ENCODE peak calls at places on chromosomes 12 and 14, in eight cellular contexts. I is MM.1S, D is PC-9, T is SK-N-SH, V is GM23248, H is hepatocyte, S is HCT116, X is PC-3. C is an unnamed sample. For H3K9me3, H3K9me2 and H3K27me3, the result is how much of the 10 kb centered on the place peaks cover.

GRCh38 chr12:123936956-123937706 is 35.5 kb downstream of the CCDC92 start:
- DNase-seq in V (no peak), T (no peak), I (no peak), D (no peak), S (no peak), H (no peak), X (no peak), C (no peak)

GRCh38 chr12:94690199-94690695 is 39.9 kb upstream of the TMCC3 start:
- DNase-seq in S (no peak), X (no peak), H (peak), V (peak), T (no peak), I (no peak), D (no peak), C (no peak)

GRCh38 chr14:91143862-91144261 is 30.0 kb downstream of the DGLUCY start:
- DNase-seq in D (no peak), X (no peak), T (no peak), H (no peak), V (no peak), S (no peak), I (no peak), C (no peak)

GRCh38 chr12:80702889-80703605 is 4.4 kb upstream of the MYF6 start:
- DNase-seq in X (peak), H (peak), S (no peak), I (peak), T (no peak), D (peak), V (peak), C (no peak)

GRCh38 chr12:48615681-48616080 is 45.8 kb upstream of the LALBA start:
- DNase-seq in D (no peak), I (no peak), H (no peak), T (no peak), S (peak), X (peak), V (peak), C (no peak)

GRCh38 chr14:54854181-54854580 is 48.4 kb downstream of the GCH1 start:
- DNase-seq in D (no peak), T (no peak), V (no peak), S (no peak), X (no peak), I (no peak), H (no peak), C (peak)

GRCh38 chr14:88277205-88277604 is 45.9 kb downstream of the KCNK10 start:
- DNase-seq in V (no peak), X (no peak), T (no peak), S (no peak), D (no peak), H (no peak), I (no peak), C (no peak)

GRCh38 chr14:24941719-24942118 is 108.2 kb downstream of the STXBP6 start:
- DNase-seq in I (peak), H (peak), V (no peak), D (peak), S (no peak), T (no peak), X (no peak), C (no peak)

GRCh38 chr12:2959508-2960431 is 573 bp downstream of the TEAD4 start:
- DNase-seq in H (peak), T (peak), X (peak), V (peak), D (peak), I (peak), S (no peak), C (no peak)

GRCh38 chr12:47995976-47996375 is 8.3 kb downstream of the COL2A1 start:
- DNase-seq in I (no peak), S (no peak), T (no peak), X (peak), D (no peak), H (peak), V (no peak), C (no peak)

GRCh38 chr12:52436000-52436827 is 2.0 kb upstream of the KRT75 start:
- DNase-seq in I (no peak), H (no peak), X (peak), S (no peak), T (no peak), V (peak), D (peak), C (no peak)

GRCh38 chr12:68792952-68793351 is 15.0 kb upstream of the MDM2 start:
- DNase-seq in D (no peak), T (peak), X (peak), I (peak), V (peak), H (no peak), S (peak), C (peak)

GRCh38 chr12:39620664-39621658 is 1.4 kb upstream of the ABCD2 start:
- DNase-seq in T (no peak), V (no peak), X (peak), H (no peak), S (no peak), I (peak), D (no peak), C (no peak)

GRCh38 chr12:34402228-34402898 is 380.1 kb downstream of the ALG10 start:
- DNase-seq in I (no peak), D (peak), S (no peak), T (no peak), V (no peak), X (no peak), H (peak), C (no peak)
- H3K9me3 ChIP-seq in I (under half), D (under half), S (under half), T (under half), V (under half), X (under half), H (under half), C (under half)

GRCh38 chr14:42642787-42643186 is 1036.1 kb downstream of the LRFN5 start:
- DNase-seq in H (no peak), X (no peak), V (no peak), T (no peak), S (no peak), I (no peak), D (no peak), C (no peak)
- H3K9me2 ChIP-seq in H (under half), X (under half), V (under half), T (under half), S (under half), I (under half), D (under half), C (under half)

DNA sequence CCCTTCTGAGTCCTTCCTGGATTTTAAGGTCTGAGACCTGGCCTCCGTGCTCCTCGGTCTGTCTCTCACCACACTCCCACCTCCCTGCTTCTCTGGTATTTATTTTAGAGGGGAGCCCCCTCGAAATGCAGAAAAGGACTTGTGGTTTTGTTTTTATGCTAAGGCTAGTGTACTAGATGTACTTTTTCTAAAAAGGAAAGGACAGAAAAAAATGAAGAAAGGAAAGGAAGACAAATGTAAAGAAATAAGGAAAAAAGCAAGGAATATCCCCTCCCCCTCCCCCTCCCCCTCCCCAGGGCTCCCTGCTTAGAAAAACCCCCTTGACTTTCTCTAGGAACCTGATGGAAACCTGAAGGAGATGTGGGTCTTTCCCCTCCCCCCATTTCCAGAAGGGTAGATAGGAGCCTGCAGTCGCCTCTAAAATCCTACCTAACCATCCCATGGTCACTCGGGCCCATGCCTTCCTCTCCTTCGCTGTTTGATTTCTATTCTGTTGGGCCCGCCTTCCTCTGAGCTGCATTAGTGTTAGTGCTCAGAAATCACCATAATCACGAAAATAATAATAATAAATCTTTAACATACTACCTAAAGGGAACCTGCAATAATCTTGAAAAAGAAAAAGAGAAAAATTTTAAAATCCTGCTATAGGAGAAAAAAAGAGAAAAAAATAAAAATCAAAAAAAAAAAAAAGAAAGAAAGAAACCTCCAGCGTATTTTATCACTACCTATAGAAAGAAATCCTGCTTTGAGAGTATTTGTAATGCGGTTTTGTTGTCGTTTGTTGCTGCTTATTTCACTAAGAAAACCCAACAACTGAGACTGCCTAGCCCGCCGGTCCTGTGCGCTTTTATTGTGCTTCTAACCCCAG is 3.1 kb downstream of the HOXC8 start:
- DNase-seq in H (no peak), S (no peak), X (no peak), I (no peak), D (no peak), T (no peak), V (no peak), C (no peak)
- H3K27me3 ChIP-seq in H (half or more), S (under half), X (under half), I (half or more), D (under half), T (under half), V (under half), C (under half)

DNA sequence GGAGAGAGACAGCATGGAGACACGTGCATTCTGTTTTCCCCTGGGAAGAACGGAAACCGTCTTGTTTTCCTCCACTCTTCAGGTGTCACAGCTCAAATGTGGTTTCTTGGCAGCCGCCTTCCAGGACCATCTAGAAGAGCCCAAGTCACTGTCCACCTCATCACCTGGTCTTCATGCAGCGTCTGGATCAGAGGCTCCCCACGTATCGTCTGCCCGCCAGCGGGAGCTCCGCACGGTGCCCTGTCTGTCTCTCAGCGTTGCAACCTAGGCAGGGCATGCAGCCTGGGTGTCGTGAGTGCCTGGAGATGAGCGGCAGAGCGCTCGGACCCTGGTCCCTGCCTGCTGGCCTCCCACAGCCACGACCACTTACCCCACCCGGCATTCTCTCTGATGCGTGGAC is 117.5 kb downstream of the PIWIL1 start:
- DNase-seq in S (no peak), H (no peak), V (no peak), D (no peak), X (no peak), I (no peak), T (no peak), C (no peak)
- H3K9me3 ChIP-seq in S (under half), H (under half), V (under half), D (under half), X (under half), I (under half), T (under half), C (under half)

GRCh38 chr14:98458702-98459101 is 813.3 kb downstream of the BCL11B start:
- DNase-seq in H (no peak), S (no peak), I (no peak), T (no peak), X (no peak), V (no peak), D (no peak), C (no peak)
- H3K9me2 ChIP-seq in H (under half), S (under half), I (under half), T (under half), X (under half), V (under half), D (under half), C (under half)

GRCh38 chr12:14284189-14284722 is 81.2 kb upstream of the ATF7IP start:
- DNase-seq in V (no peak), D (no peak), T (no peak), S (no peak), H (peak), X (no peak), I (no peak), C (peak)

GRCh38 chr12:14279845-14280244 is 85.6 kb upstream of the ATF7IP start:
- DNase-seq in I (no peak), X (no peak), V (no peak), S (no peak), H (no peak), T (no peak), D (no peak), C (no peak)

GRCh38 chr12:14280921-14281320 is 84.6 kb upstream of the ATF7IP start:
- DNase-seq in I (peak), S (no peak), V (no peak), D (no peak), H (no peak), T (no peak), X (no peak), C (peak)

GRCh38 chr12:14281539-14281938 is 83.9 kb upstream of the ATF7IP start:
- DNase-seq in X (no peak), I (no peak), S (no peak), T (no peak), H (no peak), D (no peak), V (peak), C (no peak)

DNA sequence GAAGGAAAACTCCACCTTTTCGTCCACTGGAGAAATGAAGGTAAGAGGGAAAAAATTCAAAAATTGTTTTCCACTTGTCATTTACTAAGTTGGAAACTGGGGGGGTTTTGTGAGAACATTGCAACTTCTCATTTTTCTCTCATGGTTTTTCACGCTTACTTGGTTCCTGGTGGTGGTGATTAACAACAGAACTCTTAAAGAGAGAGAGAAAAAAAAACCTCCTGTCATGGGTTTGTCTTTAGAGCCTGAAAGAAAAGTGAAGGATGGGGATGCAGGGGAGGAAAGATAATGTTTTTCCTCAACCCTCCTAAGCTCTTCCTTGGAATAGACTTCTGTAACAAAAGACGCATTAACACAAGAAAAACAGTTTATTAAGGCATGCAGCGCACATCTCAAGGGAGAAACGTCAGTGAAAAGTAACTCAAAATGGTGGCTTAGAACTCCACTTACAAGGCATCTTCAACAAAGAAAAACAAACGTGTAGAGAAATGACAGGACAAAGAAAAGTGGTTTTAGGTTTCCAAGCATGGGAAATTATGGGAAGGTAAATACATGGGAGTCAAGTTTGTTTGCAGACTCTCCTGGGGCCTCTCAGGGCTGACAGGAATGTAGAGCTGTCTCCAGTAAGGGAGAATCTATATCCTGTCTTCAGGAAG is 81.9 kb upstream of the ATF7IP start:
- DNase-seq in D (no peak), H (no peak), T (no peak), S (no peak), I (no peak), X (no peak), V (no peak), C (peak)
- H3K27me3 ChIP-seq in D (under half), H (under half), T (under half), S (under half), I (under half), X (under half), V (under half), C (under half)

DNA sequence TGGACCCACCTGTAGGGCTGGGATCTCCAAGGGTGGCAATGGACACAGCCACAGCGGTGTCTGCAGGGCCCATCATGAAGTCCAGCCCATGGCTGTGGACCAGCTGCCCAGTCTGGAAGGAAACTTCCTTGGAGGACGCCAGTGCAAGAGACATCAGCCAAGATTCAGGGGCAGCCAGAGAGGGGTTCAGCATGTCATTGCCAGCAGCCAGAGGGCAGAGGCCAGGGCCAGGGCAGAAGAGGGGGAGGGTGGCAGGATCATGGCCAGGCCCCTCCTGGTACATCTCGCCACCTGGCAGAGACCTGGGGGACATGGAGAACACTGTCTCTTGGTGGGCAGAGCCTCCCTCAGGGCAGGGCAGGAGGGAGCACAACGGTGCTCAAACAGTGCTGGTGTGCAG is 10.2 kb downstream of the ANHX start:
- DNase-seq in D (no peak), I (no peak), V (no peak), T (no peak), H (no peak), X (no peak), S (no peak), C (peak)
- H3K9me3 ChIP-seq in D (under half), I (under half), V (under half), T (under half), H (under half), X (under half), S (under half), C (under half)

GRCh38 chr12:26031814-26032213 is 73.3 kb downstream of the RASSF8 start:
- DNase-seq in I (no peak), D (no peak), V (no peak), T (no peak), S (no peak), H (no peak), X (no peak), C (no peak)
- H3K9me2 ChIP-seq in I (under half), D (under half), V (under half), T (under half), S (under half), H (under half), X (under half), C (under half)

GRCh38 chr14:74243051-74243450 is 3.8 kb downstream of the VSX2 start:
- DNase-seq in H (no peak), X (no peak), T (no peak), S (no peak), V (no peak), I (no peak), D (no peak), C (no peak)

GRCh38 chr14:74241611-74242005 is 2.4 kb downstream of the VSX2 start:
- DNase-seq in V (no peak), H (no peak), X (no peak), S (no peak), T (no peak), I (no peak), D (no peak), C (no peak)

GRCh38 chr14:74240794-74241610 is 1.8 kb downstream of the VSX2 start:
- DNase-seq in S (no peak), T (peak), D (no peak), I (no peak), H (no peak), X (no peak), V (peak), C (no peak)

GRCh38 chr14:74244115-74244514 is 4.9 kb downstream of the VSX2 start:
- DNase-seq in I (no peak), T (no peak), D (no peak), X (no peak), H (no peak), V (no peak), S (no peak), C (peak)

DNA sequence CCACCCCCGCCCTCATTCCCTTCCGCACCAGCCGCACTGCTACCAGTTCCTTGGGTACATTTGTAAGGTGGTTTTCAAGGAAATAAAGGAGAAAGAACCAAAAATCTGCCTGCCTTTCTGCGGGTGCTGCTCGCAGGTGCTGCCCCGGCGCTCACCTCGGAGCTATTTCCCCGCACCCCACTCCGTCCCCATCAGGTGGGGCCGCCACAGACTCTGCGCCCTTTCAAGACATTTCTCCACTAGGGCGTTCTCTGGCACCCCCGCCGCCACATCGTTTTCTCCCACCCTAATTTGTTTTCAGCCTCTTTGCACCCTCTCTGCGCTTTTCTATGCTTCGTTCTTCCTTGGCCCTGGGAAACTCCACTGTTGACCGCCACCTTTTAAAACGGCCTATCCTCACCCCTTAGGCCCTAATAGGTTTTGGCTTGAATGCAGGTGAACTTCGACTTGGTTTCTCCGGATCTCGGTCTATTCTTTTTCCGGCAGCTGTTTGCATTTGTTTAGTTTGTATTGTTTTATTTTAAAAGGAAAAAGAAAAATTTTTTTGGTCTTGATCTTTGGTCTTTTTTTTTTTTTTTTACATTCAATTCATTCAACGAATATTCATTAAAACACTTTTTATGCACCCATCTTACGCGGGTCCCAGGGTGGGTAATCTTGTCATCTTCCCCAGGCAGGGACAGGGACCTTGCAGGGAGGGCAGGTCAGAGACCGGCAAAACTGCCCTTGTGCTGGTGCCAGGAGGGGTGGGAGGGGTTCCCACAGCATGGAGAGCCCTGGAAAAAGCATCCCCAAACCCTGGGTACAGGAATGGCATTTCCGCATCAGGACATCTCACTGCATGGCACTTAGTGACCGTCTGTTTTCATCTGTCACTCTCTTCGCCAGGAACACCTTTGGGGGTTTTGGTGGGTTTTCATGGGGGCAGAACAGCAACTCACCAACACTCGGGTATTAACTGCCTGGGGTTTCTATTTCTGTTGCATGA is 3.1 kb downstream of the VSX2 start:
- DNase-seq in H (no peak), V (no peak), T (no peak), X (no peak), D (no peak), I (no peak), S (no peak), C (no peak)
- H3K27me3 ChIP-seq in H (half or more), V (half or more), T (half or more), X (under half), D (half or more), I (under half), S (under half), C (under half)

GRCh38 chr12:20444595-20445170 is 76.3 kb downstream of the PDE3A start:
- DNase-seq in I (no peak), H (no peak), D (no peak), X (no peak), V (no peak), S (no peak), T (no peak), C (no peak)
- H3K9me3 ChIP-seq in I (under half), H (under half), D (under half), X (under half), V (under half), S (under half), T (under half), C (under half)

C was measured in Karpas-422.